ENCODE peak calls at places on chromosomes 3 and 15, in four cellular contexts. S is K562, B is upper lobe of right lung, U is tibial nerve. O is an unnamed sample.
A peak's percentile ranks its signal among the peaks of the same experiment; 100 is the strongest.

GRCh38 chr3:31724681-31725080 is 192.0 kb downstream of the STT3B start:
- DNase-seq in S (peak; percentile 25), B (no peak), U (no peak), O (no peak)

GRCh38 chr15:64985382-64986033 is 4.2 kb downstream of the SPG21 start:
- DNase-seq in S (no peak), B (no peak), U (no peak), O (no peak)

GRCh38 chr3:194285024-194285858 is 65.9 kb downstream of the CPN2 start:
- DNase-seq in S (no peak), B (peak; percentile 13), U (no peak), O (no peak)

GRCh38 chr3:186129206-186129605 is 20.3 kb upstream of the ETV5 start:
- DNase-seq in S (no peak), B (no peak), U (no peak), O (no peak)

GRCh38 chr3:154955907-154956533 is 124.1 kb upstream of the MME start:
- DNase-seq in S (no peak), B (no peak), U (no peak), O (no peak)

GRCh38 chr15:41821831-41822230 is 6.1 kb upstream of the JMJD7 start:
- DNase-seq in S (no peak), B (no peak), U (no peak), O (peak; percentile 86)

GRCh38 chr15:33179874-33180273 is 14.6 kb downstream of the FMN1 start:
- DNase-seq in S (no peak), B (no peak), U (no peak), O (no peak)

GRCh38 chr15:63306480-63307073 is 29.2 kb downstream of the APH1B start:
- DNase-seq in S (no peak), B (no peak), U (no peak), O (no peak)

GRCh38 chr3:144491333-144491732 is 519.7 kb downstream of the DIPK2A start:
- DNase-seq in S (no peak), B (no peak), U (no peak), O (no peak)

GRCh38 chr15:90101969-90102890 is at the start of gene IDH2:
- DNase-seq in S (peak; percentile 94), B (peak; percentile 93), U (peak; percentile 26), O (peak; percentile 82)
- H3K27ac ChIP-seq in S (peak within 1 kb of the TSS; percentile 85), B (peak within 1 kb of the TSS; percentile 94), U (peak within 1 kb of the TSS; percentile 96), O (peak within 1 kb of the TSS; percentile 90)

GRCh38 chr15:75198560-75199346 is 2.9 kb upstream of the C15orf39 start:
- DNase-seq in S (peak; percentile 64), B (no peak), U (no peak), O (peak; percentile 30)
- H3K4me3 ChIP-seq in S (no peak overlapping the region), B (no peak overlapping the region), U (no peak overlapping the region), O (no peak overlapping the region)

DNA sequence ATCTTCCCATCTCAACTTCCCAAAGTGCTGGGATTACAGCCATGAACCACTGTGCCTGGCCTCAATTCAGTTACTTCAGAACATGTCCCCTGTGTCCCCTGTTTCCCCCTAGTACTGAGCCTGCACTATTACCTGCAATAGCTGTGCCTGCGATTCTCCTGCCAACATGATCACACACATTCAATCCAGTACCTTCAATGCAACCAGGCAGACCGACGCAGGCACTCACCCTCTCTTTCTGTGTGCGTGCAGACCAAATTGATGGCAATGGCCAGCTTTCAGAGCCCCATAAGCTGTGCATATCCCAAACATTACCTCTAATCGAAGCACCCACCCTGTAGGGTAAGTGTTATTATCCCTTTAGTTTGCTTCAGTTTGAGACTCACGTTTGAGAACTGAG is 73.0 kb upstream of the EPHB3 start:
- DNase-seq in S (no peak), B (no peak), U (no peak), O (no peak)
- H3K27me3 ChIP-seq in S (peaks cover 30% of the 10 kb centered on the region), B (peaks cover 16% of the 10 kb centered on the region), U (no peaks in the 10 kb centered on the region), O (no peaks in the 10 kb centered on the region)

GRCh38 chr15:79002631-79003030 is 57.8 kb upstream of the CTSH start:
- DNase-seq in S (no peak), B (no peak), U (no peak), O (no peak)
- H3K27ac ChIP-seq in S (no peak overlapping the region), B (no peak overlapping the region), U (no peak overlapping the region), O (no peak overlapping the region)

DNA sequence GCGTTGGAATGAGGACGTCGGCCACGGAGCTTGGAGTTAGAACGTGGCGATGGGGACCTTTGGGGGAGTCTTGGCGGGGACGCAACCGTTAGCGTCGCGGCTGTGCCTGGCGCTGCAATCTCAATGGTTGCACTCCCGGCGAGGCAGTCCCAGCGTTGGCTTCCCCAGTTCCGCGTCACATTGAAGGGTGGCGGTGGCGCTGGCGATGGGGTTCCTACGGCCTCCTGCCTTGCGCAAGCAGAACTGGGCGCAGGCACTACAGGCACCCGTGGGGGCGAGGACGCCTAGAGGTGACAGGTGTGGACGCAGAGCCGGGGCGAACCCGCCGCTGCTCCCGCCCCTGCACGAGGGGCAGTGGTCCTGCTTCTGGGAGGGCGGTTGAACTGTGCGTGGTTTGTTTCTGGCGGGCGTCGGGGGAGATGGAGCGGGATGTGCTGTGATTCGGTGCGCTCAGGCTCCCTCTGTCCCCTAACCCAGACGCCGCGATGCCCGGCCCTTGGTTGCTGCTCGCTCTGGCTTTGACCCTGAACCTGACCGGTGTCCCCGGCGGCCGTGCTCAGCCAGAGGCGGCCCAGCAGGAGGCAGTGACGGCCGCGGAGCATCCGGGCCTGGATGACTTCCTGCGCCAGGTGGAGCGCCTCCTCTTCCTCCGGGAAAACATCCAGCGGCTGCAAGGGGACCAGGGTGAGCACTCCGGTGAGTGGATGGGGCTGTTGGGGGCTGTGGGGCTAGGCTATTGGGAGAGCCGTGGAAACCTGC is 991 bp downstream of the TRH start:
- DNase-seq in S (no peak), B (peak; percentile 74), U (peak; percentile 14), O (no peak)
- H3K4me3 ChIP-seq in S (no peak overlapping the region), B (peak overlapping the region; percentile 6), U (no peak overlapping the region), O (no peak overlapping the region)

GRCh38 chr15:66035901-66036300 is 166.6 kb downstream of the RAB11A start:
- DNase-seq in S (no peak), B (no peak), U (no peak), O (no peak)

GRCh38 chr15:66040211-66040892 is 171.1 kb downstream of the RAB11A start:
- DNase-seq in S (no peak), B (no peak), U (no peak), O (no peak)

GRCh38 chr15:66036859-66037258 is 167.6 kb downstream of the RAB11A start:
- DNase-seq in S (no peak), B (no peak), U (no peak), O (no peak)

GRCh38 chr15:66039117-66039860 is 170.0 kb downstream of the RAB11A start:
- DNase-seq in S (no peak), B (no peak), U (no peak), O (peak; percentile 54)

DNA sequence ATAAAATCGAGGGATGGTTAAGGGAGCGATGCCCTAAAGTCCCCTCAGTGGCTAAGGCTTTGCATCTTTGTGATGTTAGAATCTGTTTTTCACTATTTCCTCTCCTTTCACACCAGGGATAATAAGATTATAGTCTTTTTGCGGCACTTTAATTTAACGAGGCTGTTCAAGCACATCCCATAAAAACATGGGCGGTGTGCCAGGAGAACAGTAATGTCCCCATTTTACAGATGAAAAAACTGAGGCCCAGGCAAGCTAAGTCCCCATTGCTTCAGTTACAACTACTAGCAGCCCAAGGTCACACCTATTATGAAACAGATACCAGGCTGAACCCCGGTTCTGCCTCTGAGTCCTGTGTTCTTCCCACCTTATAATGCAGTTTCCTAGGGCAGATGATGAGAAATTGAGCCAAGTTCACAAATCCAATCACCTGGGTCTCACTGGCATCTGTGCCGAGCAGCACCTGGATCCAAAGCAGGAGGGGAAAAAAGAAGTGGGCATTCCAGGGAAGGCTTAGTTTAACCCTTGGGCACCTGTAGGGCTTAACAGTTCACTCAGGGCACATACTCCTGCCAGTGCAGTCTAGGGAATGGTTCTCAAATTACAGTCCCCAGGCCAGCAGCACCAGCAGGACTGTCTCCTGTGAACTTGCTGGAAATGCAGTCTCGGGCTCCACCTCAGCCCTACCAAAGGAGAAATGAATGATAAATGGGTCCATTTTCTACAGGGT is 169.3 kb downstream of the RAB11A start:
- DNase-seq in S (no peak), B (no peak), U (no peak), O (no peak)
- H3K27me3 ChIP-seq in S (peaks cover 69% of the 10 kb centered on the region), B (peaks cover 24% of the 10 kb centered on the region), U (no peaks in the 10 kb centered on the region), O (no peaks in the 10 kb centered on the region)

GRCh38 chr3:58565621-58566397 is 11.4 kb downstream of the FAM107A start:
- DNase-seq in S (no peak), B (no peak), U (no peak), O (no peak)

GRCh38 chr3:58564054-58564453 is 13.1 kb downstream of the FAM107A start:
- DNase-seq in S (no peak), B (no peak), U (no peak), O (no peak)

GRCh38 chr3:58564456-58565160 is 12.6 kb downstream of the FAM107A start:
- DNase-seq in S (no peak), B (peak; percentile 11), U (no peak), O (no peak)

GRCh38 chr3:58562498-58562897 is 14.7 kb downstream of the FAM107A start:
- DNase-seq in S (no peak), B (no peak), U (no peak), O (no peak)

DNA sequence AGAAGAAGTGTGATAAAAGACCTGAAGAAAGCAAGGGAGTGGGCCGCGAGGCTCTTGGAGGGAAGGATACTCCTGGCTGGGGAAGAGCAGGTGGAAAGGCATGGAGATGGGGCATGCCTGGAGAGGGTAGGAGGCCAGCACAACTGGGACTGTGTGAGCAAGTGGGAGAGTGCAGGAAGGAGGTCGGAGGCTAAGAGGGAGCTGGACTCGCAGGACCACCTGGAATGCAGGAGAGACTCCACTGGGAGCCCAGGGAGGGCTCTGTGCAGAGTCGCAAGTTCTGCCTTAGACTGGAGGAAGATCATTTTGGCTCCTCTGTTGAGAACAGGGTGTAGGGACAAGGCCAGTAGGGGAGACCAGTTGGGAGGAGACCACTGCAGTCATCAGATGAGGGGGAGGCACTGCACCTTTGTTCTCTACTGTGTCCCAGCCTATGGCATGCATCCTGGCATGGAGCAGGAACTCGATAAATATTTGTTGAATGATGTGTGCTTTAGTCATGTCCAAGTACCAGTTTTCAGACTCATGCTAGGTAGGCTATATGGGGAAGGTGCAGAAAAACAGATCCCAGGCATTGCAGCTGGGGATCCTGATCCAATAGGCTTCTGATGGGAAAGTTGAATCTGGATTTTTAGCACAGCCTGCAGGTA is 13.7 kb downstream of the FAM107A start:
- DNase-seq in S (no peak), B (no peak), U (no peak), O (no peak)
- H3K27ac ChIP-seq in S (no peak overlapping the region), B (no peak overlapping the region), U (no peak overlapping the region), O (no peak overlapping the region)

GRCh38 chr3:122021811-122022401 is at the start of gene ILDR1:
- DNase-seq in S (peak; percentile 20), B (peak; percentile 87), U (no peak), O (no peak)
- H3K4me3 ChIP-seq in S (no peak within 1 kb of the TSS), B (peak within 1 kb of the TSS; percentile 52), U (no peak within 1 kb of the TSS), O (no peak within 1 kb of the TSS)

O was measured in WERI-Rb-1.